ENCODE peak calls at places on chromosome 1, in seven cellular contexts. One of them, this sample, is unnamed.

GRCh38 chr1:210360852-210361477 is 32.3 kb downstream of the HHAT start:
- DNase-seq in cardiac fibroblast: peak; percentile 75
- DNase-seq in activated T-cell treated with anti-CD3 and anti-CD28 coated beads for 1 hour: no peak
- DNase-seq in ecto neural progenitor cell: no peak
- DNase-seq in tibial nerve: no peak
- DNase-seq in kidney tubule cell: peak; percentile 45
- DNase-seq in RWPE2: no peak
- DNase-seq in this sample: peak; percentile 62

GRCh38 chr1:77347646-77348045 is 65.8 kb downstream of the AK5 start:
- DNase-seq in cardiac fibroblast: peak; percentile 86
- DNase-seq in activated T-cell treated with anti-CD3 and anti-CD28 coated beads for 1 hour: no peak
- DNase-seq in ecto neural progenitor cell: no peak
- DNase-seq in tibial nerve: no peak
- DNase-seq in kidney tubule cell: peak; percentile 89
- DNase-seq in RWPE2: no peak
- DNase-seq in this sample: peak; percentile 80

GRCh38 chr1:47262787-47263413 is 30.9 kb upstream of the TAL1 start:
- DNase-seq in cardiac fibroblast: peak; percentile 69
- DNase-seq in activated T-cell treated with anti-CD3 and anti-CD28 coated beads for 1 hour: peak; percentile 7
- DNase-seq in ecto neural progenitor cell: no peak
- DNase-seq in tibial nerve: no peak
- DNase-seq in kidney tubule cell: peak; percentile 63
- DNase-seq in RWPE2: no peak
- DNase-seq in this sample: peak; percentile 48

GRCh38 chr1:42756956-42757891 is 9.6 kb downstream of the P3H1 start:
- DNase-seq in cardiac fibroblast: peak; percentile 73
- DNase-seq in activated T-cell treated with anti-CD3 and anti-CD28 coated beads for 1 hour: no peak
- DNase-seq in ecto neural progenitor cell: peak; percentile 52
- DNase-seq in tibial nerve: no peak
- DNase-seq in kidney tubule cell: peak; percentile 68
- DNase-seq in RWPE2: no peak
- DNase-seq in this sample: peak; percentile 74

GRCh38 chr1:228076796-228077430 is 5.6 kb upstream of the ARF1 start:
- DNase-seq in cardiac fibroblast: no peak
- DNase-seq in activated T-cell treated with anti-CD3 and anti-CD28 coated beads for 1 hour: no peak
- DNase-seq in ecto neural progenitor cell: no peak
- DNase-seq in tibial nerve: no peak
- DNase-seq in kidney tubule cell: no peak
- DNase-seq in RWPE2: no peak
- DNase-seq in this sample: no peak

GRCh38 chr1:47565676-47566075 is 127.8 kb downstream of the FOXD2 start:
- DNase-seq in cardiac fibroblast: no peak
- DNase-seq in activated T-cell treated with anti-CD3 and anti-CD28 coated beads for 1 hour: no peak
- DNase-seq in ecto neural progenitor cell: no peak
- DNase-seq in tibial nerve: no peak
- DNase-seq in kidney tubule cell: no peak
- DNase-seq in RWPE2: no peak
- DNase-seq in this sample: no peak

GRCh38 chr1:116375165-116375883 is 2.3 kb downstream of the ATP1A1 start:
- DNase-seq in cardiac fibroblast: peak; percentile 47
- DNase-seq in activated T-cell treated with anti-CD3 and anti-CD28 coated beads for 1 hour: no peak
- DNase-seq in ecto neural progenitor cell: no peak
- DNase-seq in tibial nerve: no peak
- DNase-seq in kidney tubule cell: no peak
- DNase-seq in RWPE2: no peak
- DNase-seq in this sample: peak; percentile 43

GRCh38 chr1:47582891-47583608 is 145.2 kb downstream of the FOXD2 start:
- DNase-seq in cardiac fibroblast: no peak
- DNase-seq in activated T-cell treated with anti-CD3 and anti-CD28 coated beads for 1 hour: no peak
- DNase-seq in ecto neural progenitor cell: no peak
- DNase-seq in tibial nerve: no peak
- DNase-seq in kidney tubule cell: peak; percentile 68
- DNase-seq in RWPE2: peak; percentile 34
- DNase-seq in this sample: peak; percentile 69

GRCh38 chr1:109886827-109887226 is 23.8 kb upstream of the CSF1 start:
- DNase-seq in cardiac fibroblast: no peak
- DNase-seq in activated T-cell treated with anti-CD3 and anti-CD28 coated beads for 1 hour: no peak
- DNase-seq in ecto neural progenitor cell: no peak
- DNase-seq in tibial nerve: no peak
- DNase-seq in kidney tubule cell: no peak
- DNase-seq in RWPE2: no peak
- DNase-seq in this sample: no peak

GRCh38 chr1:229285424-229285823 is 14.5 kb downstream of the RAB4A start:
- DNase-seq in cardiac fibroblast: no peak
- DNase-seq in activated T-cell treated with anti-CD3 and anti-CD28 coated beads for 1 hour: no peak
- DNase-seq in ecto neural progenitor cell: no peak
- DNase-seq in tibial nerve: no peak
- DNase-seq in kidney tubule cell: no peak
- DNase-seq in RWPE2: no peak
- DNase-seq in this sample: no peak

GRCh38 chr1:30263405-30263804 is 460.0 kb downstream of the MATN1 start:
- DNase-seq in cardiac fibroblast: no peak
- DNase-seq in activated T-cell treated with anti-CD3 and anti-CD28 coated beads for 1 hour: no peak
- DNase-seq in ecto neural progenitor cell: no peak
- DNase-seq in tibial nerve: no peak
- DNase-seq in kidney tubule cell: no peak
- DNase-seq in RWPE2: no peak
- DNase-seq in this sample: no peak

GRCh38 chr1:96882096-96882495 is 160.5 kb downstream of the PTBP2 start:
- DNase-seq in cardiac fibroblast: no peak
- DNase-seq in activated T-cell treated with anti-CD3 and anti-CD28 coated beads for 1 hour: no peak
- DNase-seq in ecto neural progenitor cell: no peak
- DNase-seq in tibial nerve: no peak
- DNase-seq in kidney tubule cell: peak; percentile 52
- DNase-seq in RWPE2: no peak
- DNase-seq in this sample: peak; percentile 32

GRCh38 chr1:159296697-159297375 is 5.3 kb upstream of the FCER1A start:
- DNase-seq in cardiac fibroblast: no peak
- DNase-seq in activated T-cell treated with anti-CD3 and anti-CD28 coated beads for 1 hour: no peak
- DNase-seq in ecto neural progenitor cell: no peak
- DNase-seq in tibial nerve: no peak
- DNase-seq in kidney tubule cell: no peak
- DNase-seq in RWPE2: no peak
- DNase-seq in this sample: no peak

GRCh38 chr1:42675467-42675866 is 6.8 kb upstream of the YBX1 start:
- DNase-seq in cardiac fibroblast: no peak
- DNase-seq in activated T-cell treated with anti-CD3 and anti-CD28 coated beads for 1 hour: no peak
- DNase-seq in ecto neural progenitor cell: no peak
- DNase-seq in tibial nerve: no peak
- DNase-seq in kidney tubule cell: no peak
- DNase-seq in RWPE2: no peak
- DNase-seq in this sample: no peak

GRCh38 chr1:218865591-218865990 is 308.1 kb upstream of the LYPLAL1 start:
- DNase-seq in cardiac fibroblast: peak; percentile 81
- DNase-seq in activated T-cell treated with anti-CD3 and anti-CD28 coated beads for 1 hour: no peak
- DNase-seq in ecto neural progenitor cell: no peak
- DNase-seq in tibial nerve: no peak
- DNase-seq in kidney tubule cell: peak; percentile 60
- DNase-seq in RWPE2: no peak
- DNase-seq in this sample: peak; percentile 94